ENCODE peak calls at places on chromosome 7, in four cellular contexts. O is GM12878, C is K562, S is HepG2. W is an unnamed sample.

GRCh38 chr7:57487957-57488356 is 38.0 kb downstream of the ZNF716 start:
- DNase-seq in C (no peak), O (no peak), S (no peak), W (no peak)

GRCh38 chr7:115868369-115868768 is 162.2 kb downstream of the TFEC start:
- DNase-seq in S (no peak), O (no peak), C (no peak), W (no peak)

GRCh38 chr7:91883676-91884362 is 3.3 kb upstream of the MTERF1 start:
- DNase-seq in O (no peak), C (peak; percentile 18), S (no peak), W (no peak)

GRCh38 chr7:30330134-30331111 is 46.0 kb downstream of the ZNRF2 start:
- DNase-seq in O (peak; percentile 74), C (no peak), S (no peak), W (no peak)

GRCh38 chr7:82234457-82235049 is 209.0 kb downstream of the CACNA2D1 start:
- DNase-seq in O (no peak), C (no peak), S (peak; percentile 16), W (no peak)

GRCh38 chr7:78307892-78308291 is 509.3 kb downstream of the PHTF2 start:
- DNase-seq in S (no peak), O (no peak), C (no peak), W (no peak)

GRCh38 chr7:1144269-1144771 is 15.7 kb downstream of the ZFAND2A start:
- DNase-seq in O (no peak), S (peak; percentile 25), C (peak; percentile 13), W (no peak)

GRCh38 chr7:84701524-84702306 is 485.1 kb downstream of the SEMA3D start:
- DNase-seq in O (no peak), S (peak; percentile 12), C (peak; percentile 17), W (no peak)

GRCh38 chr7:37117261-37117660 is 331.4 kb downstream of the ELMO1 start:
- DNase-seq in O (no peak), C (no peak), S (no peak), W (peak; percentile 18)

GRCh38 chr7:151339651-151340377 is 1.8 kb upstream of the NUB1 start:
- DNase-seq in O (peak; percentile 69), S (peak; percentile 45), C (no peak), W (no peak)

GRCh38 chr7:95502403-95502802 is 16.7 kb downstream of the ASB4 start:
- DNase-seq in S (no peak), O (no peak), C (no peak), W (no peak)

GRCh38 chr7:1176891-1177373 is 16.9 kb upstream of the ZFAND2A start:
- DNase-seq in C (peak; percentile 74), S (peak; percentile 39), O (peak; percentile 15), W (peak; percentile 80)

GRCh38 chr7:91778416-91778815 is 102.1 kb downstream of the MTERF1 start:
- DNase-seq in O (no peak), C (no peak), S (no peak), W (no peak)

GRCh38 chr7:1340640-1341360 is 108.1 kb downstream of the UNCX start:
- DNase-seq in C (no peak), S (no peak), O (no peak), W (no peak)

GRCh38 chr7:152081088-152081487 is 55.6 kb downstream of the GALNT11 start:
- DNase-seq in S (peak; percentile 95), O (no peak), C (no peak), W (no peak)

GRCh38 chr7:82677493-82677892 is 233.9 kb upstream of the CACNA2D1 start:
- DNase-seq in S (no peak), O (no peak), C (no peak), W (no peak)

GRCh38 chr7:95330194-95331003 is 6.1 kb upstream of the PON1 start:
- DNase-seq in C (no peak), O (peak; percentile 33), S (no peak), W (no peak)

GRCh38 chr7:77316219-77316978 is 99.8 kb downstream of the GSAP start:
- DNase-seq in C (no peak), S (no peak), O (no peak), W (no peak)

GRCh38 chr7:47719675-47720074 is 137.8 kb upstream of the TNS3 start:
- DNase-seq in O (no peak), C (no peak), S (no peak), W (no peak)

GRCh38 chr7:100865971-100866720 is 1.0 kb upstream of the TRIP6 start:
- DNase-seq in C (no peak), S (no peak), O (no peak), W (no peak)

GRCh38 chr7:99112097-99112496 is 31.8 kb downstream of the SMURF1 start:
- DNase-seq in C (no peak), O (peak; percentile 39), S (no peak), W (no peak)

GRCh38 chr7:98571006-98571405 is 46.1 kb upstream of the NPTX2 start:
- DNase-seq in S (no peak), C (no peak), O (no peak), W (no peak)

GRCh38 chr7:132650498-132650897 is 74.2 kb upstream of the PLXNA4 start:
- DNase-seq in S (no peak), C (no peak), O (no peak), W (no peak)

GRCh38 chr7:53237344-53237913 is 202.0 kb downstream of the POM121L12 start:
- DNase-seq in C (no peak), S (no peak), O (no peak), W (no peak)

GRCh38 chr7:37541810-37542443 is 93.3 kb upstream of the ELMO1 start:
- DNase-seq in S (no peak), C (no peak), O (peak; percentile 20), W (no peak)

GRCh38 chr7:118153551-118154177 is 30.3 kb upstream of the LSM8 start:
- DNase-seq in O (no peak), S (peak; percentile 23), C (peak; percentile 58), W (no peak)

GRCh38 chr7:44287488-44288380 is 37.7 kb downstream of the CAMK2B start:
- DNase-seq in S (no peak), C (peak; percentile 32), O (no peak), W (peak; percentile 7)

GRCh38 chr7:84331665-84332064 is 137.1 kb upstream of the SEMA3A start:
- DNase-seq in S (no peak), C (no peak), O (no peak), W (no peak)

GRCh38 chr7:132255898-132256297 is 320.4 kb downstream of the PLXNA4 start:
- DNase-seq in O (no peak), S (peak; percentile 20), C (no peak), W (no peak)

GRCh38 chr7:89517815-89518214 is 636.5 kb upstream of the STEAP1 start:
- DNase-seq in C (no peak), O (no peak), S (no peak), W (no peak)

GRCh38 chr7:140646931-140647647 is 6.5 kb upstream of the DENND2A start:
- DNase-seq in S (peak; percentile 49), C (peak; percentile 78), O (no peak), W (peak; percentile 74)

GRCh38 chr7:44959433-44959951 is 19.3 kb downstream of the MYO1G start:
- DNase-seq in C (peak; percentile 66), O (no peak), S (no peak), W (no peak)

GRCh38 chr7:22958742-22959141 is 55.2 kb downstream of the HYCC1 start:
- DNase-seq in C (no peak), O (no peak), S (no peak), W (no peak)

GRCh38 chr7:126856691-126857291 is 395.9 kb downstream of the GRM8 start:
- DNase-seq in C (peak; percentile 16), S (peak; percentile 1), O (no peak), W (no peak)

GRCh38 chr7:27168265-27168947 is 3.1 kb upstream of the HOXA9 start:
- DNase-seq in S (no peak), O (no peak), C (no peak), W (peak; percentile 35)

GRCh38 chr7:27167916-27168264 is 2.6 kb upstream of the HOXA9 start:
- DNase-seq in O (no peak), C (no peak), S (no peak), W (no peak)

GRCh38 chr7:27166475-27167169 is 1.3 kb upstream of the HOXA9 start:
- DNase-seq in O (no peak), C (no peak), S (no peak), W (peak; percentile 20)

GRCh38 chr7:27165655-27166474 is 528 bp upstream of the HOXA9 start:
- DNase-seq in S (no peak), O (no peak), C (no peak), W (peak; percentile 24)

GRCh38 chr7:27167170-27167505 is 1.8 kb upstream of the HOXA9 start:
- DNase-seq in O (no peak), C (no peak), S (no peak), W (no peak)
- TF ChIP-seq ETV6 in O (no peak), C (no peak), S (no peak), W (no peak)

DNA sequence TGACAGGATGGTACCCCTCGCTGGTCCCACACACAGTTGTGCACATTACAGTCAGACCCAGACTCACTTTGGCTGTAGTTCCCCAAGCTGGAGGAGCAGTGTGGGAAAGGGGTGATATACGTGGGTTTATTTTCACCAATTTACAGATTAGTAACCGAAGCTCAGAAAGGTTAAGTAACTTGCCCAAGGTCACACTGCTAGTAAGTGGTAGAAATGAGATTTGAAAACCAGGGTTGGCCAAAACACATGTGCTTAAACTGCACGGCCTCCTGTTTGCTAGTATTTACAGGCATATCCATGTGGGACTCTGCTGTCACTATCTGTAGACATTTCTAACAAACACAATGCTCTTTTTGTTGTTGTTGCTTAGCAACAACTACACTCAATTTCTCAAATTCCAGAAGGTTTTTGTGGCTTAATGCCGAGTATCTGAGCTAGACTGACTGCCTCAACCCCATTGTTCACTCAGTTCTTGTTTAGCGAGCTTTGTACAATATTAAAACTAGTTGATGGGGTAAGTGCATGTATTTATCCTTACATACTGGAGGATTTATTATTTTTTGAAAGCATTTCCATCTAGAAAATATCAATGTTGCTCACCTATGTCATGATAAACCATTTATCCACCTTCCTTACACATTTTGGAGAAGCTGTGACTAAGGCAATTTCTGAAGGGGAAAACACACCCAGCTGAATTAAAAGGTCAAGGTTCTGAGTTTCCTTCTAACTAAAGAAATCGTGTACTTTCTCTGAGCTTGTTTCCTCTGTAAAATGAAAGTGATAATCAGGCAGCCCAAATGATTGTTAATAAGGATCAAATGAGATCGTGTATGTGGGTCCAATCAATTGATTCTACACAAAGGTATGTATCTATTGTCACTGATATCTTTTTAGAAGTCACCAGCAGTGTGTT is 5.3 kb upstream of the TMEM139 start:
- DNase-seq in S (peak; percentile 80), O (no peak), C (no peak), W (no peak)
- TF ChIP-seq MAX in S (peak; percentile 29), O (no peak), C (no peak), W (no peak)

GRCh38 chr7:87886875-87887274 is 10.6 kb downstream of the DBF4 start:
- DNase-seq in O (no peak), C (no peak), S (peak; percentile 20), W (no peak)
- TF ChIP-seq ETV6 in O (no peak), C (no peak), S (no peak), W (no peak)

DNA sequence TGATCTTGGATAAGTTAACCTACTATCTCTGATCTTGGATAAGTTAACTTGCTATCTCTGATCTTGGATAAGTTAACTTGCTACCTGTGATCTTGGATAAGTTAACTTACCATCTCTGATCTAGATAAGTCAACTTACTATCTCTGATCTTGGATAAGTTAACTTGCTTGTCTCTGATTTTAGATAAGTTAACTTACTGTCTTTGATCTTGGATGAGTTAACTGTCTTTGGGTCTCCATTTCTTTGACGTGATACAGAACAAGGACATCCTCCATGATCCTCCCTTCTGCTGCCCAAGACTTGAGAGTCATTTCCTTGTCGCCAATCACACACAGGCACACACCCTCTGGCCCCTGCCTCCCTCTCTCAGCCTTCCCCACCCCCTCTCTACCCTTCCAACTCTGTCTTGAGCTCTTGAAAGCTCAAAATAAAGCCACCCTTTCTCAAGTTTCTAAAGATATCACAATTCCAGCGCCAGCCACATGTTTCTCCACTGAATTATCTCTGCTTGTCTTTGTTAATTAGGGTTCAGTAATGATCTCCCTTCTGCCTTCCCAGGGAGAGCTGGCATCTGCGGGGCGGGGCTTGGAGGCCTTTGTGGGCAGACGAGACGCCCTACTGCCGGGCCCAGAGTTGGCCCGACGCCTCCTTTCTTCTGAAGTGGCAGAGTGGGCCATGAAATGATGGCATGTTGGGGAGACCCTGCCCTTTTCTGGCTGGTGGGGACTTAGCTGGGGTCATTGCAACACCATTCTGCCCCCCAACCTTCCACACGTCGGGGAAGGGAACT is 85.0 kb upstream of the GTF2I start:
- DNase-seq in C (no peak), O (no peak), S (no peak), W (no peak)
- TF ChIP-seq MAX in C (no peak), O (no peak), S (no peak), W (no peak)

W was measured in WTC11.